ENCODE peak calls at places on chromosomes 13 and 19, in eight cellular contexts. K, E, I, Q, W, A, G and R are unnamed samples.

GRCh38 chr19:2618611-2619010 is 83.9 kb downstream of the GNG7 start:
- DNase-seq in K (peak; percentile 82), E (peak; percentile 42), I (no peak), Q (no peak), W (no peak), A (peak; percentile 59), G (no peak), R (peak; percentile 78)

GRCh38 chr13:98509271-98510155 is 67.4 kb downstream of the STK24 start:
- DNase-seq in K (peak; percentile 54), E (peak; percentile 94), I (no peak), Q (no peak), W (no peak), A (peak; percentile 83), G (no peak), R (peak; percentile 87)

GRCh38 chr19:42270346-42271044 is 1.4 kb downstream of the CIC start:
- DNase-seq in K (peak; percentile 73), E (peak; percentile 91), I (no peak), Q (no peak), W (peak; percentile 89), A (peak; percentile 55), G (no peak), R (peak; percentile 89)

GRCh38 chr19:52086481-52086880 is 9.1 kb downstream of the ZNF841 start:
- DNase-seq in K (no peak), E (peak; percentile 21), I (no peak), Q (no peak), W (no peak), A (peak; percentile 69), G (no peak), R (peak; percentile 26)

GRCh38 chr13:81133066-81133465 is 792.1 kb upstream of the SPRY2 start:
- DNase-seq in K (no peak), E (no peak), I (no peak), Q (no peak), W (no peak), A (peak; percentile 37), G (no peak), R (peak; percentile 79)

GRCh38 chr19:39997595-39998216 is 846 bp downstream of the ZNF546 start:
- DNase-seq in K (peak; percentile 42), E (peak; percentile 28), I (no peak), Q (no peak), W (no peak), A (peak; percentile 24), G (no peak), R (no peak)

GRCh38 chr19:55579766-55580621 is 654 bp downstream of the ZNF579 start:
- DNase-seq in K (no peak), E (peak; percentile 36), I (no peak), Q (peak; percentile 9), W (no peak), A (peak; percentile 44), G (no peak), R (no peak)

GRCh38 chr19:13881692-13882418 is 4.9 kb downstream of the NANOS3 start:
- DNase-seq in K (peak; percentile 41), E (peak; percentile 84), I (no peak), Q (no peak), W (no peak), A (peak; percentile 67), G (no peak), R (no peak)

GRCh38 chr13:39688699-39689405 is 33.4 kb downstream of the COG6 start:
- DNase-seq in K (no peak), E (peak; percentile 12), I (no peak), Q (no peak), W (no peak), A (peak; percentile 52), G (no peak), R (peak; percentile 6)

GRCh38 chr19:35045667-35046300 is 4.3 kb downstream of the HPN start:
- DNase-seq in K (peak; percentile 40), E (peak; percentile 45), I (no peak), Q (no peak), W (no peak), A (peak; percentile 42), G (no peak), R (peak; percentile 39)

GRCh38 chr13:48505597-48506091 is 27.2 kb downstream of the RCBTB2 start:
- DNase-seq in K (peak; percentile 48), E (peak; percentile 88), I (no peak), Q (no peak), W (no peak), A (no peak), G (no peak), R (no peak)

GRCh38 chr19:34067861-34068271 is 104.4 kb upstream of the LSM14A start:
- DNase-seq in K (no peak), E (peak; percentile 9), I (no peak), Q (no peak), W (no peak), A (no peak), G (no peak), R (peak; percentile 26)

GRCh38 chr13:47146991-47147783 is 250.3 kb upstream of the HTR2A start:
- DNase-seq in K (no peak), E (no peak), I (peak; percentile 42), Q (no peak), W (no peak), A (no peak), G (no peak), R (no peak)

GRCh38 chr19:19385900-19386339 is 19.6 kb upstream of the GATAD2A start:
- DNase-seq in K (peak; percentile 60), E (no peak), I (no peak), Q (no peak), W (no peak), A (no peak), G (peak; percentile 62), R (peak; percentile 48)

GRCh38 chr19:48881741-48882657 is 9.8 kb downstream of the PPP1R15A start:
- DNase-seq in K (no peak), E (no peak), I (no peak), Q (peak; percentile 19), W (no peak), A (no peak), G (no peak), R (no peak)

GRCh38 chr13:51444922-51445321 is 7.9 kb downstream of the INTS6 start:
- DNase-seq in K (no peak), E (peak; percentile 75), I (no peak), Q (no peak), W (no peak), A (peak; percentile 72), G (no peak), R (no peak)

GRCh38 chr19:12841094-12841493 is 2.8 kb downstream of the MAST1 start:
- DNase-seq in K (no peak), E (no peak), I (peak; percentile 93), Q (peak; percentile 93), W (no peak), A (peak; percentile 52), G (peak; percentile 90), R (no peak)

GRCh38 chr19:54667217-54667616 is 4.4 kb downstream of the LILRB4 start:
- DNase-seq in K (no peak), E (no peak), I (no peak), Q (no peak), W (no peak), A (no peak), G (no peak), R (no peak)

GRCh38 chr13:108917581-108917980 is 288.2 kb downstream of the MYO16 start:
- DNase-seq in K (no peak), E (peak; percentile 83), I (no peak), Q (no peak), W (no peak), A (peak; percentile 70), G (no peak), R (no peak)

GRCh38 chr13:20465218-20465879 is 60.3 kb downstream of the CRYL1 start:
- DNase-seq in K (no peak), E (peak; percentile 32), I (no peak), Q (no peak), W (no peak), A (peak; percentile 25), G (no peak), R (no peak)